ENCODE peak calls at places on chromosomes 2 and 18, in six cellular contexts. X, W, N, D, M and Q are unnamed samples.

GRCh38 chr2:83933743-83934142 is 525.3 kb downstream of the SUCLG1 start:
- DNase-seq in N (no peak), X (no peak), W (no peak), M (no peak), D (no peak), Q (no peak)

GRCh38 chr2:40072442-40073232 is 293.6 kb upstream of the THUMPD2 start:
- DNase-seq in M (no peak), N (no peak), D (no peak), W (no peak), X (no peak), Q (no peak)

GRCh38 chr2:211611061-211611518 is 927.5 kb downstream of the ERBB4 start:
- DNase-seq in D (no peak), X (no peak), N (no peak), M (no peak), W (peak), Q (peak)

GRCh38 chr18:31774960-31775359 is 14.3 kb upstream of the SLC25A52 start:
- DNase-seq in N (no peak), X (no peak), D (no peak), W (peak), M (no peak), Q (no peak)

GRCh38 chr2:42359304-42359749 is 1.7 kb downstream of the COX7A2L start:
- DNase-seq in N (no peak), W (no peak), X (no peak), M (no peak), D (no peak), Q (peak)

GRCh38 chr2:189698020-189698887 is 23.8 kb downstream of the ANKAR start:
- DNase-seq in N (peak), M (peak), W (peak), X (peak), D (no peak), Q (peak)

GRCh38 chr2:20622731-20623130 is 28.2 kb downstream of the HS1BP3 start:
- DNase-seq in D (no peak), N (no peak), X (no peak), M (no peak), W (no peak), Q (no peak)

GRCh38 chr2:174835797-174836255 is 71.6 kb upstream of the CHRNA1 start:
- DNase-seq in W (no peak), M (no peak), D (no peak), N (no peak), X (no peak), Q (peak)

GRCh38 chr2:237859533-237860272 is at the start of gene RAMP1:
- DNase-seq in W (no peak), D (no peak), X (no peak), M (peak), N (no peak), Q (no peak)

GRCh38 chr2:215799194-215799593 is 214.2 kb downstream of the MREG start:
- DNase-seq in N (peak), X (no peak), W (no peak), M (no peak), D (no peak), Q (no peak)

GRCh38 chr2:144472911-144473310 is 47.0 kb downstream of the ZEB2 start:
- DNase-seq in M (no peak), D (no peak), N (no peak), X (no peak), W (no peak), Q (no peak)

GRCh38 chr18:30675493-30675892 is 367.0 kb downstream of the DSC3 start:
- DNase-seq in D (no peak), N (no peak), M (no peak), X (no peak), W (no peak), Q (no peak)

GRCh38 chr2:218895758-218896500 is 15.3 kb downstream of the WNT10A start:
- DNase-seq in D (peak), N (no peak), X (no peak), W (no peak), M (no peak), Q (no peak)

GRCh38 chr18:3216987-3217386 is 2.8 kb downstream of the MYOM1 start:
- DNase-seq in D (no peak), N (no peak), W (no peak), X (no peak), M (no peak), Q (no peak)

GRCh38 chr18:44955825-44956224 is 275.1 kb downstream of the SETBP1 start:
- DNase-seq in M (no peak), N (no peak), X (no peak), W (no peak), D (no peak), Q (no peak)

GRCh38 chr2:66532972-66533868 is 98.3 kb downstream of the MEIS1 start:
- DNase-seq in X (no peak), W (no peak), D (no peak), M (no peak), N (no peak), Q (no peak)

GRCh38 chr18:34492652-34493051 is 217.4 kb upstream of the DTNA start:
- DNase-seq in X (no peak), M (no peak), N (no peak), D (no peak), W (peak), Q (no peak)

GRCh38 chr18:45687617-45688016 is 36.4 kb upstream of the SLC14A1 start:
- DNase-seq in D (no peak), N (no peak), W (no peak), M (peak), X (no peak), Q (peak)

GRCh38 chr2:24402242-24403092 is 42.1 kb upstream of the ITSN2 start:
- DNase-seq in N (no peak), X (no peak), M (no peak), D (no peak), W (no peak), Q (no peak)

GRCh38 chr2:239978381-239978780 is 46.8 kb downstream of the NDUFA10 start:
- DNase-seq in M (no peak), N (no peak), W (no peak), X (no peak), D (no peak), Q (peak)

GRCh38 chr18:35158728-35159443 is 81.9 kb upstream of the ZNF397 start:
- DNase-seq in W (no peak), X (no peak), N (no peak), D (no peak), M (no peak), Q (peak)

GRCh38 chr2:191152841-191153240 is 2.0 kb upstream of the STAT4 start:
- DNase-seq in M (peak), N (no peak), X (no peak), D (no peak), W (no peak), Q (peak)

GRCh38 chr2:46497726-46498125 is 18.4 kb downstream of the TMEM247 start:
- DNase-seq in W (no peak), N (no peak), M (no peak), D (no peak), X (no peak), Q (no peak)

GRCh38 chr2:44433841-44434240 is 72.1 kb downstream of the CAMKMT start:
- DNase-seq in M (no peak), W (no peak), D (no peak), X (no peak), N (no peak), Q (no peak)

GRCh38 chr2:133484106-133484505 is 84.2 kb downstream of the NCKAP5 start:
- DNase-seq in N (no peak), M (no peak), X (no peak), D (no peak), W (no peak), Q (no peak)

GRCh38 chr2:88159955-88160415 is 10.2 kb upstream of the THNSL2 start:
- DNase-seq in W (peak), N (peak), D (peak), X (peak), M (peak), Q (peak)

GRCh38 chr2:124265641-124266040 is 240.6 kb downstream of the CNTNAP5 start:
- DNase-seq in X (no peak), N (no peak), D (no peak), W (no peak), M (no peak), Q (no peak)

GRCh38 chr2:152336103-152336853 is 1.3 kb downstream of the FMNL2 start:
- DNase-seq in W (peak), X (peak), D (no peak), N (peak), M (no peak), Q (peak)

GRCh38 chr18:44580159-44580558 is 100.5 kb upstream of the SETBP1 start:
- DNase-seq in D (no peak), W (no peak), N (no peak), M (no peak), X (no peak), Q (no peak)

GRCh38 chr2:27736031-27736889 is 35.3 kb upstream of the MRPL33 start:
- DNase-seq in X (no peak), N (no peak), M (no peak), D (no peak), W (no peak), Q (no peak)

GRCh38 chr2:197777823-197778407 is 7.2 kb downstream of the BOLL start:
- DNase-seq in D (peak), M (peak), W (peak), X (peak), N (peak), Q (peak)

GRCh38 chr2:170685591-170685990 is 29.5 kb upstream of the SP5 start:
- DNase-seq in M (no peak), W (no peak), X (no peak), D (no peak), N (no peak), Q (no peak)

GRCh38 chr2:234454433-234454832 is 42.4 kb downstream of the ARL4C start:
- DNase-seq in N (no peak), X (no peak), W (no peak), M (no peak), D (no peak), Q (no peak)

GRCh38 chr2:18339326-18339725 is 221.1 kb downstream of the RDH14 start:
- DNase-seq in W (no peak), N (peak), X (no peak), D (no peak), M (no peak), Q (no peak)

GRCh38 chr2:104658149-104658839 is 195.6 kb upstream of the POU3F3 start:
- DNase-seq in X (no peak), M (no peak), N (no peak), D (no peak), W (no peak), Q (peak)

GRCh38 chr2:96906719-96907404 is 37.0 kb upstream of the SEMA4C start:
- DNase-seq in M (no peak), W (no peak), D (no peak), N (no peak), X (no peak), Q (no peak)

GRCh38 chr2:54575379-54575888 is 119.3 kb downstream of the SPTBN1 start:
- DNase-seq in N (no peak), X (no peak), D (no peak), M (no peak), W (no peak), Q (peak)

GRCh38 chr2:54579061-54579681 is 123.0 kb downstream of the SPTBN1 start:
- DNase-seq in N (no peak), D (no peak), M (no peak), W (no peak), X (no peak), Q (no peak)

GRCh38 chr2:54578668-54579045 is 122.5 kb downstream of the SPTBN1 start:
- DNase-seq in X (no peak), N (no peak), D (no peak), W (no peak), M (no peak), Q (no peak)

GRCh38 chr2:54577944-54578667 is 122.0 kb downstream of the SPTBN1 start:
- DNase-seq in D (no peak), N (peak), W (no peak), X (no peak), M (no peak), Q (no peak)

DNA sequence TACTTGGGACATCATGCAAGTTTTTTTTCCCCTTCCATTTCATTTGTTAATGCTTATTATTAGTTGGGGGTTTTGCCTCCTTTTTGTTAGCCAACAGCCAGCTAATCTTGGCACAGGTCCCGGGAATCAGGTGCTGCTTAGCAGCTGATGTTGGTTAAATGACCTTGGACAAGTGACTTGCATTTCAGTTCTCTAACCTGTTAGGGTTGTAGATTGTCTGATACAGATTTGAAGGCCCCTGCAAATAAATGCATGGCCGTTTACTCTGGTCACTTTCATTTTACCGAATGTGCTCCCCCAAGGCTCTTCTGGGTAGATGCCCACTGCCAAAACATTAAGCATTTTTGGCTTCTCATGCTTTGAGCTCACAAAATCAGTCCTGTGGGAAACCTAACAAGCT is 120.9 kb downstream of the SPTBN1 start:
- DNase-seq in W (peak), N (peak), X (no peak), M (no peak), D (no peak), Q (no peak)
- TF ChIP-seq POLR2A in W (peak), N (no peak), X (no peak), M (no peak), D (no peak), Q (no peak)

GRCh38 chr2:2590141-2590540 is 259.1 kb upstream of the MYT1L start:
- DNase-seq in D (no peak), X (no peak), M (no peak), W (no peak), N (no peak), Q (no peak)
- TF ChIP-seq MYC in D (no peak), X (no peak), M (no peak), W (no peak), N (no peak), Q (no peak)

GRCh38 chr2:55951533-55951932 is 28.0 kb upstream of the EFEMP1 start:
- DNase-seq in M (no peak), X (no peak), W (no peak), N (no peak), D (no peak), Q (no peak)

GRCh38 chr2:55957142-55957541 is 33.6 kb upstream of the EFEMP1 start:
- DNase-seq in W (no peak), N (no peak), M (no peak), X (no peak), D (no peak), Q (no peak)

GRCh38 chr2:55958756-55959155 is 35.2 kb upstream of the EFEMP1 start:
- DNase-seq in X (no peak), N (no peak), M (no peak), W (no peak), D (no peak), Q (no peak)

GRCh38 chr2:55952415-55952814 is 28.8 kb upstream of the EFEMP1 start:
- DNase-seq in N (no peak), M (peak), D (no peak), W (no peak), X (no peak), Q (no peak)

GRCh38 chr2:55954306-55955035 is 30.9 kb upstream of the EFEMP1 start:
- DNase-seq in X (no peak), M (no peak), N (peak), W (no peak), D (no peak), Q (no peak)
- H3K4me3 ChIP-seq in X (no peak), M (no peak), N (no peak), W (no peak), D (no peak), Q (no peak)

DNA sequence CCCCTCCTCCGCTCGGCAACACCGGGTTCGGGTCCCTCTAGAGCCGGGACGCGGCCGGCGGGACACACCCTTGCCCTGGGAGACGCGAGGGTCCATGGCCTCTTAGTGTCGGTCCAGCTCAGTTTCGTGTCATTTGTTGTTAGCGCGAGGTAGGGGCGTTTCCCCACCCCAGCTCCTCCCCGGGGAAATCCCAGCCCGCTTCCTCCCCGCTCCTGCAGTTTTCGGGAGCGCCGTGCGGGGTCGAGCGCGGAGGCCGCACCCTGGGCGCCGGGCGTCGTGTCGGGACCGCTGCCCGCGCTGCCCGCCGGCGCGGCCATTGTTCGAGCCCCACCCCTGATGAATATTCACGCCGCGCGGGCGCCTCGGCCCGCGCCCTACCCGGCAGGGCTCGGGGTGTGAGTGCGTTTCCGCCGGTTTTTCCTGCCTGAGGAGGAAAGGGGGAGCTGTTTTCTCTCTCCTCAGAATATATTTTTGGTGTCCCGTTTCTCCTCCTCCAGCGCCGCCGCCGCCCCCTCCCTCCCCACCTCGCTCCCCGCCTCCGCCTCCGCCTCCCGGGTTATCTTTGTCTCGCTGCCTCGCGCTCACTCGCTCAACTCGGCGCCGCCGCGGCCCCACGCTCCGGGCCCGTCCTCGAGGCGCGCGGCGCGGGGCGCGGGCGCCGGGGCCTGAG is at the start of gene MAP4K4:
- DNase-seq in D (no peak), X (peak), M (peak), N (peak), W (peak), Q (peak)
- TF ChIP-seq POLR2A in D (peak), X (peak), M (peak), N (peak), W (peak), Q (no peak)

GRCh38 chr2:227378371-227378782 is 729 bp downstream of the TM4SF20 start:
- DNase-seq in D (no peak), M (no peak), X (peak), N (no peak), W (no peak), Q (no peak)
- TF ChIP-seq MYC in D (no peak), M (no peak), X (no peak), N (no peak), W (no peak), Q (no peak)

GRCh38 chr2:70765507-70765906 is 2.5 kb downstream of the ADD2 start:
- DNase-seq in N (no peak), W (no peak), M (no peak), X (no peak), D (no peak), Q (no peak)
- H3K4me3 ChIP-seq in N (no peak), W (no peak), M (no peak), X (no peak), D (no peak), Q (no peak)

GRCh38 chr2:72254831-72255447 is 107.3 kb upstream of the CYP26B1 start:
- DNase-seq in M (no peak), N (no peak), W (no peak), D (no peak), X (no peak), Q (no peak)

GRCh38 chr2:72255540-72255939 is 107.9 kb upstream of the CYP26B1 start:
- DNase-seq in X (no peak), N (no peak), D (no peak), M (no peak), W (no peak), Q (no peak)
- TF ChIP-seq POLR2A in X (no peak), N (no peak), D (no peak), M (no peak), W (no peak), Q (no peak)